ENCODE peak calls at places on chromosome 9, in six cellular contexts. F is lower lobe of right lung, W is T-helper 9 cell, U is AG04449, X is C1 segment of cervical spinal cord, H is HT-29. A is an unnamed sample.

GRCh38 chr9:69204869-69205268 is 30.8 kb downstream of the TJP2 start:
- DNase-seq in F (no peak), W (no peak), U (no peak), X (peak), H (no peak), A (no peak)

GRCh38 chr9:86072393-86073016 is 26.9 kb downstream of the GOLM1 start:
- DNase-seq in F (no peak), W (no peak), U (peak), X (no peak), H (no peak), A (no peak)

GRCh38 chr9:73118297-73118696 is 33.4 kb upstream of the ANXA1 start:
- DNase-seq in F (no peak), W (no peak), U (no peak), X (no peak), H (no peak), A (no peak)

GRCh38 chr9:126499005-126499910 is 114.5 kb upstream of the LMX1B start:
- DNase-seq in F (peak), W (peak), U (no peak), X (no peak), H (peak), A (no peak)

GRCh38 chr9:93086445-93087224 is 9.4 kb upstream of the CARD19 start:
- DNase-seq in F (peak), W (no peak), U (no peak), X (no peak), H (no peak), A (no peak)

GRCh38 chr9:88184986-88185385 is 46.7 kb upstream of the SPATA31C2 start:
- DNase-seq in F (no peak), W (no peak), U (no peak), X (no peak), H (no peak), A (no peak)

GRCh38 chr9:124251605-124252366 is 6.0 kb upstream of the NEK6 start:
- DNase-seq in F (peak), W (no peak), U (no peak), X (no peak), H (peak), A (no peak)

GRCh38 chr9:30362368-30362767 is 2022.1 kb upstream of the ACO1 start:
- DNase-seq in F (no peak), W (no peak), U (no peak), X (no peak), H (no peak), A (no peak)

GRCh38 chr9:131667576-131667975 is 72.3 kb downstream of the RAPGEF1 start:
- DNase-seq in F (peak), W (peak), U (no peak), X (no peak), H (no peak), A (no peak)

GRCh38 chr9:124282442-124283231 is 24.9 kb downstream of the NEK6 start:
- DNase-seq in F (peak), W (no peak), U (no peak), X (peak), H (no peak), A (no peak)

GRCh38 chr9:38006981-38007380 is 62.0 kb downstream of the SHB start:
- DNase-seq in F (no peak), W (no peak), U (no peak), X (no peak), H (no peak), A (no peak)

GRCh38 chr9:96554326-96554725 is 65.3 kb downstream of the CDC14B start:
- DNase-seq in F (no peak), W (no peak), U (no peak), X (no peak), H (no peak), A (no peak)

GRCh38 chr9:5622019-5622418 is 6.9 kb upstream of the RIC1 start:
- DNase-seq in F (no peak), W (no peak), U (peak), X (no peak), H (no peak), A (peak)

GRCh38 chr9:104850771-104851170 is 77.2 kb downstream of the ABCA1 start:
- DNase-seq in F (no peak), W (no peak), U (no peak), X (no peak), H (no peak), A (no peak)

GRCh38 chr9:112048924-112049785 is 125.9 kb downstream of the SUSD1 start:
- DNase-seq in F (no peak), W (no peak), U (peak), X (no peak), H (no peak), A (no peak)

GRCh38 chr9:134585021-134585561 is 56.5 kb upstream of the COL5A1 start:
- DNase-seq in F (no peak), W (no peak), U (no peak), X (no peak), H (no peak), A (no peak)

GRCh38 chr9:133117271-133118178 is 3.5 kb downstream of the RALGDS start:
- DNase-seq in F (peak), W (no peak), U (no peak), X (peak), H (no peak), A (no peak)

GRCh38 chr9:93119953-93120845 is 13.9 kb downstream of the NINJ1 start:
- DNase-seq in F (peak), W (no peak), U (no peak), X (peak), H (peak), A (peak)

GRCh38 chr9:121299125-121299466 is 31.1 kb downstream of the GSN start:
- DNase-seq in F (peak), W (no peak), U (no peak), X (no peak), H (peak), A (no peak)

GRCh38 chr9:16730162-16730561 is 140.3 kb downstream of the BNC2 start:
- DNase-seq in F (no peak), W (no peak), U (no peak), X (no peak), H (no peak), A (no peak)

GRCh38 chr9:81664638-81665513 is 24.5 kb downstream of the TLE1 start:
- DNase-seq in F (no peak), W (no peak), U (no peak), X (no peak), H (no peak), A (no peak)

GRCh38 chr9:94912700-94913249 is 186.3 kb downstream of the AOPEP start:
- DNase-seq in F (no peak), W (no peak), U (no peak), X (no peak), H (peak), A (peak)

GRCh38 chr9:129944501-129945116 is 98.4 kb downstream of the FNBP1 start:
- DNase-seq in F (no peak), W (peak), U (no peak), X (no peak), H (no peak), A (no peak)

GRCh38 chr9:128940271-128940921 is 7.0 kb downstream of the DOLK start:
- DNase-seq in F (peak), W (no peak), U (no peak), X (peak), H (no peak), A (no peak)

GRCh38 chr9:93346240-93347112 is 105.0 kb upstream of the FAM120A start:
- DNase-seq in F (no peak), W (no peak), U (no peak), X (no peak), H (no peak), A (no peak)

GRCh38 chr9:2621678-2622360 is at the start of gene VLDLR:
- DNase-seq in F (peak), W (peak), U (no peak), X (peak), H (peak), A (no peak)

GRCh38 chr9:14870086-14870485 is 40.1 kb downstream of the FREM1 start:
- DNase-seq in F (no peak), W (no peak), U (no peak), X (no peak), H (no peak), A (no peak)

GRCh38 chr9:5624655-5625054 is 4.3 kb upstream of the RIC1 start:
- DNase-seq in F (no peak), W (no peak), U (no peak), X (no peak), H (no peak), A (no peak)

GRCh38 chr9:87109182-87109581 is 161.9 kb upstream of the GAS1 start:
- DNase-seq in F (no peak), W (no peak), U (no peak), X (no peak), H (no peak), A (no peak)

GRCh38 chr9:137516144-137516917 is 33.9 kb downstream of the PNPLA7 start:
- DNase-seq in F (no peak), W (no peak), U (no peak), X (no peak), H (no peak), A (no peak)

GRCh38 chr9:6911901-6912650 is 154.3 kb downstream of the KDM4C start:
- DNase-seq in F (no peak), W (no peak), U (no peak), X (no peak), H (no peak), A (no peak)

GRCh38 chr9:114285166-114285867 is 37.6 kb upstream of the ORM1 start:
- DNase-seq in F (peak), W (no peak), U (peak), X (no peak), H (no peak), A (peak)

GRCh38 chr9:97300586-97300985 is 6.9 kb upstream of the CCDC180 start:
- DNase-seq in F (no peak), W (no peak), U (no peak), X (no peak), H (no peak), A (no peak)

GRCh38 chr9:87447547-87448432 is 49.9 kb upstream of the DAPK1 start:
- DNase-seq in F (no peak), W (no peak), U (no peak), X (no peak), H (no peak), A (no peak)

GRCh38 chr9:73270967-73271722 is 119.5 kb downstream of the ANXA1 start:
- DNase-seq in F (no peak), W (no peak), U (peak), X (no peak), H (peak), A (peak)

A was measured in non-pigmented ciliary epithelial cell.